ENCODE peak calls at places on chromosomes 5 and 9, in eight cellular contexts. One of them, this sample, is unnamed.

GRCh38 chr5:142869883-142870282 is 99.7 kb downstream of the ARHGAP26 start:
- DNase-seq in stimulated activated CD8-positive, alpha-beta memory T cell treated with anti-CD3 and anti-CD28 coated beads, Interleukin-12 subunit alpha, Interleukin-12 subunit beta, amount 100 ng/mL, for 4 hours: no peak
- DNase-seq in non-pigmented ciliary epithelial cell: no peak
- DNase-seq in mesendoderm: no peak
- DNase-seq in activated naive CD4-positive, alpha-beta T cell: no peak
- DNase-seq in fibroblast of lung: peak
- DNase-seq in GM20000: no peak
- DNase-seq in sciatic nerve: no peak
- DNase-seq in this sample: peak

GRCh38 chr5:170846416-170846815 is 15.4 kb upstream of the RANBP17 start:
- DNase-seq in stimulated activated CD8-positive, alpha-beta memory T cell treated with anti-CD3 and anti-CD28 coated beads, Interleukin-12 subunit alpha, Interleukin-12 subunit beta, amount 100 ng/mL, for 4 hours: no peak
- DNase-seq in non-pigmented ciliary epithelial cell: no peak
- DNase-seq in activated naive CD4-positive, alpha-beta T cell: no peak
- DNase-seq in sciatic nerve: no peak
- DNase-seq in mesendoderm: no peak
- DNase-seq in GM20000: no peak
- DNase-seq in fibroblast of lung: no peak
- DNase-seq in this sample: no peak

GRCh38 chr5:127785098-127785927 is 82.1 kb downstream of the CCDC192 start:
- DNase-seq in stimulated activated CD8-positive, alpha-beta memory T cell treated with anti-CD3 and anti-CD28 coated beads, Interleukin-12 subunit alpha, Interleukin-12 subunit beta, amount 100 ng/mL, for 4 hours: no peak
- DNase-seq in mesendoderm: no peak
- DNase-seq in activated naive CD4-positive, alpha-beta T cell: no peak
- DNase-seq in GM20000: no peak
- DNase-seq in fibroblast of lung: peak
- DNase-seq in sciatic nerve: no peak
- DNase-seq in non-pigmented ciliary epithelial cell: peak
- DNase-seq in this sample: peak

GRCh38 chr5:169837686-169838085 is 142.6 kb downstream of the INSYN2B start:
- DNase-seq in activated naive CD4-positive, alpha-beta T cell: no peak
- DNase-seq in sciatic nerve: no peak
- DNase-seq in stimulated activated CD8-positive, alpha-beta memory T cell treated with anti-CD3 and anti-CD28 coated beads, Interleukin-12 subunit alpha, Interleukin-12 subunit beta, amount 100 ng/mL, for 4 hours: no peak
- DNase-seq in GM20000: no peak
- DNase-seq in mesendoderm: no peak
- DNase-seq in non-pigmented ciliary epithelial cell: no peak
- DNase-seq in fibroblast of lung: no peak
- DNase-seq in this sample: no peak

GRCh38 chr9:17191095-17191494 is 56.3 kb downstream of the CNTLN start:
- DNase-seq in activated naive CD4-positive, alpha-beta T cell: no peak
- DNase-seq in non-pigmented ciliary epithelial cell: peak
- DNase-seq in fibroblast of lung: no peak
- DNase-seq in sciatic nerve: no peak
- DNase-seq in stimulated activated CD8-positive, alpha-beta memory T cell treated with anti-CD3 and anti-CD28 coated beads, Interleukin-12 subunit alpha, Interleukin-12 subunit beta, amount 100 ng/mL, for 4 hours: no peak
- DNase-seq in GM20000: no peak
- DNase-seq in mesendoderm: no peak
- DNase-seq in this sample: peak

GRCh38 chr5:159003045-159004030 is 96.4 kb downstream of the EBF1 start:
- DNase-seq in non-pigmented ciliary epithelial cell: no peak
- DNase-seq in sciatic nerve: no peak
- DNase-seq in stimulated activated CD8-positive, alpha-beta memory T cell treated with anti-CD3 and anti-CD28 coated beads, Interleukin-12 subunit alpha, Interleukin-12 subunit beta, amount 100 ng/mL, for 4 hours: no peak
- DNase-seq in fibroblast of lung: peak
- DNase-seq in GM20000: no peak
- DNase-seq in activated naive CD4-positive, alpha-beta T cell: no peak
- DNase-seq in mesendoderm: no peak
- DNase-seq in this sample: no peak

GRCh38 chr9:32578976-32579375 is 6.0 kb upstream of the NDUFB6 start:
- DNase-seq in mesendoderm: no peak
- DNase-seq in activated naive CD4-positive, alpha-beta T cell: no peak
- DNase-seq in non-pigmented ciliary epithelial cell: no peak
- DNase-seq in GM20000: no peak
- DNase-seq in fibroblast of lung: no peak
- DNase-seq in sciatic nerve: no peak
- DNase-seq in stimulated activated CD8-positive, alpha-beta memory T cell treated with anti-CD3 and anti-CD28 coated beads, Interleukin-12 subunit alpha, Interleukin-12 subunit beta, amount 100 ng/mL, for 4 hours: no peak
- DNase-seq in this sample: no peak

GRCh38 chr9:78289474-78289873 is 7.5 kb upstream of the PSAT1 start:
- DNase-seq in fibroblast of lung: no peak
- DNase-seq in mesendoderm: no peak
- DNase-seq in GM20000: no peak
- DNase-seq in non-pigmented ciliary epithelial cell: no peak
- DNase-seq in stimulated activated CD8-positive, alpha-beta memory T cell treated with anti-CD3 and anti-CD28 coated beads, Interleukin-12 subunit alpha, Interleukin-12 subunit beta, amount 100 ng/mL, for 4 hours: no peak
- DNase-seq in sciatic nerve: no peak
- DNase-seq in activated naive CD4-positive, alpha-beta T cell: no peak
- DNase-seq in this sample: no peak

GRCh38 chr5:177496111-177497010 is 1.0 kb downstream of the PDLIM7 start:
- DNase-seq in mesendoderm: peak
- DNase-seq in stimulated activated CD8-positive, alpha-beta memory T cell treated with anti-CD3 and anti-CD28 coated beads, Interleukin-12 subunit alpha, Interleukin-12 subunit beta, amount 100 ng/mL, for 4 hours: no peak
- DNase-seq in activated naive CD4-positive, alpha-beta T cell: no peak
- DNase-seq in fibroblast of lung: peak
- DNase-seq in non-pigmented ciliary epithelial cell: no peak
- DNase-seq in GM20000: peak
- DNase-seq in sciatic nerve: peak
- DNase-seq in this sample: peak

This sample was measured in HCEC 1CT.